ENCODE peak calls at places on chromosomes 12 and 14, in five cellular contexts. O is activated CD4-positive, alpha-beta T cell treated with anti-CD3 and anti-CD28 coated beads, Interleukin-2, amount 50 U/mL, for 48 hours; B is COR-L47; H is AML-193; P is globus pallidus. I is an unnamed sample.
A peak's percentile ranks its signal among the peaks of the same experiment; 100 is the strongest.

GRCh38 chr14:84090837-84091236 is 1439.1 kb upstream of the FLRT2 start:
- DNase-seq in O (no peak), B (no peak), H (no peak), P (no peak), I (no peak)

GRCh38 chr12:17802657-17803641 is 287.0 kb downstream of the RERGL start:
- DNase-seq in O (no peak), B (no peak), H (no peak), P (no peak), I (no peak)

GRCh38 chr14:35159742-35160409 is 37.5 kb downstream of the PRORP start:
- DNase-seq in O (no peak), B (no peak), H (no peak), P (no peak), I (no peak)

GRCh38 chr14:34554540-34555250 is 15.2 kb upstream of the EAPP start:
- DNase-seq in O (no peak), B (no peak), H (no peak), P (no peak), I (no peak)

GRCh38 chr14:41925409-41925808 is 318.7 kb downstream of the LRFN5 start:
- DNase-seq in O (no peak), B (peak; percentile 33), H (no peak), P (no peak), I (no peak)

GRCh38 chr12:17609152-17609551 is 480.8 kb downstream of the RERGL start:
- DNase-seq in O (no peak), B (no peak), H (no peak), P (no peak), I (no peak)

GRCh38 chr12:96907681-96908163 is 665 bp downstream of the NEDD1 start:
- DNase-seq in O (peak; percentile 13), B (peak; percentile 38), H (peak; percentile 21), P (no peak), I (peak; percentile 31)

GRCh38 chr14:31300296-31300695 is 92.7 kb upstream of the HECTD1 start:
- DNase-seq in O (no peak), B (no peak), H (no peak), P (no peak), I (no peak)

GRCh38 chr12:65529771-65530435 is 251.4 kb downstream of the MSRB3 start:
- DNase-seq in O (no peak), B (no peak), H (no peak), P (no peak), I (no peak)

GRCh38 chr14:39320318-39320717 is 86.6 kb downstream of the MIA2 start:
- DNase-seq in O (no peak), B (no peak), H (no peak), P (no peak), I (no peak)

GRCh38 chr12:86249276-86249675 is 6.9 kb downstream of the MGAT4C start:
- DNase-seq in O (no peak), B (no peak), H (no peak), P (no peak), I (no peak)

GRCh38 chr14:22556021-22556989 is 32.7 kb downstream of the DAD1 start:
- DNase-seq in O (peak; percentile 94), B (no peak), H (peak; percentile 92), P (no peak), I (no peak)